ENCODE peak calls at places on chromosomes 4 and X, in eight cellular contexts. C, U, V, K, O, M, B and H are unnamed samples.

GRCh38 chr4:83664071-83664470 is 128.2 kb downstream of the GPAT3 start:
- DNase-seq in C (no peak), B (no peak), K (no peak), M (no peak), O (no peak), U (no peak), V (no peak), H (no peak)

GRCh38 chr4:96603635-96604034 is 763.7 kb downstream of the PDHA2 start:
- DNase-seq in V (no peak), B (no peak), O (no peak), M (peak; percentile 15), C (no peak), K (no peak), U (no peak), H (no peak)

GRCh38 chrX:264634-265455 is 16.3 kb upstream of the PLCXD1 start:
- DNase-seq in V (peak; percentile 46), O (no peak), U (peak; percentile 3), C (no peak), B (peak; percentile 35), K (peak; percentile 3), M (no peak), H (no peak)

GRCh38 chr4:87117051-87117729 is 103.2 kb downstream of the KLHL8 start:
- DNase-seq in K (no peak), V (no peak), C (no peak), B (no peak), U (no peak), M (no peak), O (no peak), H (no peak)

GRCh38 chr4:75671802-75672421 is 1.3 kb downstream of the G3BP2 start:
- DNase-seq in V (no peak), M (no peak), K (no peak), U (no peak), B (no peak), O (no peak), C (no peak), H (no peak)

GRCh38 chrX:13868481-13869040 is 51.7 kb upstream of the GPM6B start:
- DNase-seq in K (no peak), B (no peak), V (no peak), O (no peak), U (no peak), M (no peak), C (no peak), H (no peak)

GRCh38 chrX:134601240-134601639 is 57.0 kb downstream of the PLAC1 start:
- DNase-seq in O (no peak), B (no peak), M (no peak), C (no peak), K (no peak), U (no peak), V (no peak), H (no peak)

GRCh38 chr4:151173751-151174325 is 74.4 kb downstream of the RPS3A start:
- DNase-seq in C (peak; percentile 22), O (no peak), U (peak; percentile 55), K (peak; percentile 89), B (no peak), V (no peak), M (no peak), H (no peak)

GRCh38 chrX:28586891-28587635 is at the start of gene IL1RAPL1:
- DNase-seq in K (no peak), M (no peak), U (no peak), B (no peak), V (no peak), C (no peak), O (no peak), H (peak; percentile 1)

GRCh38 chrX:136754641-136755040 is 26.1 kb downstream of the ARHGEF6 start:
- DNase-seq in B (no peak), C (no peak), U (peak; percentile 83), O (no peak), V (no peak), K (peak; percentile 64), M (no peak), H (peak; percentile 88)

GRCh38 chr4:64105903-64106302 is 303.3 kb downstream of the TECRL start:
- DNase-seq in B (no peak), M (no peak), C (no peak), U (no peak), V (no peak), K (no peak), O (no peak), H (no peak)

GRCh38 chrX:146481735-146482134 is 327.8 kb upstream of the CXorf51B start:
- DNase-seq in U (no peak), K (no peak), B (no peak), O (no peak), V (no peak), M (no peak), C (no peak), H (no peak)

GRCh38 chr4:42641696-42642095 is 15.2 kb downstream of the ATP8A1 start:
- DNase-seq in O (no peak), K (no peak), C (no peak), V (no peak), U (no peak), M (no peak), B (no peak), H (no peak)

GRCh38 chr4:42638993-42639392 is 17.9 kb downstream of the ATP8A1 start:
- DNase-seq in B (no peak), O (no peak), V (no peak), U (no peak), C (no peak), K (no peak), M (no peak), H (no peak)

GRCh38 chr4:42641155-42641554 is 15.8 kb downstream of the ATP8A1 start:
- DNase-seq in B (no peak), O (no peak), K (no peak), M (no peak), V (no peak), U (no peak), C (no peak), H (no peak)

GRCh38 chr4:42642136-42642797 is 14.6 kb downstream of the ATP8A1 start:
- DNase-seq in O (no peak), K (no peak), V (no peak), M (no peak), U (no peak), C (no peak), B (no peak), H (no peak)

DNA sequence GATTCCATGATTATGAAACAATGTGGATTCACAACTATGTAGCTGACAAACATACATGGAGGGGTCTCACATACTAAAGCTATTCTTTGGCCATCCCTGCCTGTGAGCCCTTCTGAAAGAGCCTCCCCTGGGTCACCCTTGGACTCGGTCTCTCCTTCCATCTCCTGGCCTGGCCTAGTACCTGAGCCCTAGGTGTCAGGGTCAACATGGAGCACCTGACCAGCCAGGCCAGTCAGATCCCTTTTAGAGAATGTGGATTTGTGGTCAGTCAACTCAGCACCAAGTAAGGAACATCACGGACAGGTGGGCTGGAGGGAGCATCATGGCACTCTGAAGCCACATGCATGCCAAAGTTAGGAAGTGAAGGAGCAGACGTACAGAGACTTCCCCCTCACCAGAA is 16.3 kb downstream of the ATP8A1 start:
- DNase-seq in V (no peak), U (no peak), M (no peak), C (no peak), O (no peak), K (no peak), B (no peak), H (no peak)
- H3K4me1 ChIP-seq in V (peaks cover 28% of the 10 kb centered on the region), U (peaks cover 84% of the 10 kb centered on the region), M (peaks cover 20% of the 10 kb centered on the region), C (peaks cover 4% of the 10 kb centered on the region), O (no peaks in the 10 kb centered on the region), K (no peaks in the 10 kb centered on the region), B (peaks cover 42% of the 10 kb centered on the region), H (no peaks in the 10 kb centered on the region)

GRCh38 chrX:40172169-40172979 is 74.6 kb upstream of the BCOR start:
- DNase-seq in O (no peak), U (peak; percentile 84), C (peak; percentile 64), M (no peak), B (peak; percentile 80), K (peak; percentile 88), V (peak; percentile 85), H (no peak)
- H3K4me1 ChIP-seq in O (peaks cover 38% of the 10 kb centered on the region), U (peaks cover 25% of the 10 kb centered on the region), C (peaks cover 34% of the 10 kb centered on the region), M (peaks cover 43% of the 10 kb centered on the region), B (peaks cover 42% of the 10 kb centered on the region), K (no peaks in the 10 kb centered on the region), V (peaks cover 20% of the 10 kb centered on the region), H (peaks cover 4% of the 10 kb centered on the region)

GRCh38 chr4:8278421-8279287 is 9.1 kb downstream of the HTRA3 start:
- DNase-seq in U (peak; percentile 65), M (no peak), K (peak; percentile 85), C (no peak), V (peak; percentile 53), O (no peak), B (no peak), H (no peak)

GRCh38 chr4:8275511-8275910 is 6.0 kb downstream of the HTRA3 start:
- DNase-seq in V (no peak), O (no peak), B (no peak), M (no peak), C (no peak), K (no peak), U (peak; percentile 60), H (no peak)

GRCh38 chr4:8278009-8278395 is 8.4 kb downstream of the HTRA3 start:
- DNase-seq in M (no peak), O (no peak), B (no peak), V (peak; percentile 57), K (peak; percentile 79), C (no peak), U (peak; percentile 64), H (no peak)

GRCh38 chr4:8276358-8277240 is 7.0 kb downstream of the HTRA3 start:
- DNase-seq in B (no peak), K (peak; percentile 87), O (no peak), V (peak; percentile 80), C (no peak), M (no peak), U (peak; percentile 90), H (no peak)

DNA sequence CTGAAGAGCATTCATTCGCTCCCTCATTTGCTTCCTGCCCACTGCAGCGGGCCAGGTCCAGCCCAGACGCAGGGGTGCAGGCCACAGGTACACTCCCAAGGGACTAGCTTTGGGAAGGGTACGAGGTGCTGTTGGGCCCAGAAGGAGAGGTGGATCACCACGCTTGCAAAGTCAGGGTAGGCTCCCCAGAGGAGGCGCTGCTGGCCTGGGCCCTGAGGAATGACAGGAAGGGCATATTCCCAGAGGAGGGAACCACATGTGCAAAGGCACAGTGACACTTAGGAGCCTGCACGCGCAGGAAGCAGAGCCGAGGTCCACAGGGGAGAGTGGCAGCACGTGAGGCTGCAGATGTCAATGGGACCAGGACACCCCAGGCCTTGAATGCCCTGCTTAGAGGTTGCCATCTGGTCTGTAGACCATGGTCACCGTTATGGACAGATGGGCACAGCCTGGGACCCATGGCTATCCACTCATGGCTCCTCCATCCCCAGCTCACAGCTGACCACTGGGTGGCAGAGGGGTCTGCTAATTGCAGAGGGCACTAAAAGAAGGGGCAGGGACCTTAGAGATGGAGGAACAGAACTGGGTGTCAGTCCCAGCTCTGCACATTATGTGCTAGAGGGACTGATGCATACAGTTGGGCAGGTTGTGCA is 7.9 kb downstream of the HTRA3 start:
- DNase-seq in K (peak; percentile 64), U (peak; percentile 58), O (no peak), V (peak; percentile 53), B (no peak), M (no peak), C (no peak), H (no peak)
- H3K4me1 ChIP-seq in K (no peaks in the 10 kb centered on the region), U (peaks cover 54% of the 10 kb centered on the region), O (no peaks in the 10 kb centered on the region), V (peaks cover 28% of the 10 kb centered on the region), B (peaks cover 44% of the 10 kb centered on the region), M (peaks cover 35% of the 10 kb centered on the region), C (no peaks in the 10 kb centered on the region), H (peaks cover 18% of the 10 kb centered on the region)

DNA sequence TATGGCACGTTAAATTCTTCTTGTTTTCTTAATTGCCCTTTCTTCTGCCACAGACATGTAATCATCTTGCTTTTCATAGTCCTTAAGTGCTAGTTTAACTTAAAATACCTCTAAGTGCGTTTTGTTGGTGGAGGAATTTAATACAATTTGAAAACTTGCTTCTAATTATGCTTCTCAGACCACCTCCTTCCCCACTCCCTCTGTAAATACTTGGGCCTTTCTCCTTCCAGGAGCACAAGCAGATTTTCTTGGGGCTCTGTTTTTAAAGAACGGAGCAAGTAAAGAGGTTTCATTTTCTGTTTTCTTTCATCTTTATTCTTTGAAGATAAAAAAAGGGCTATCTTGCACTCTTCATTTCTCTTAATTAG is 559 bp upstream of the PCDH18 start:
- DNase-seq in O (no peak), B (no peak), V (no peak), M (no peak), U (no peak), K (no peak), C (no peak), H (no peak)
- H3K4me1 ChIP-seq in O (no peaks in the 10 kb centered on the region), B (no peaks in the 10 kb centered on the region), V (no peaks in the 10 kb centered on the region), M (peaks cover 26% of the 10 kb centered on the region), U (peaks cover 4% of the 10 kb centered on the region), K (no peaks in the 10 kb centered on the region), C (peaks cover 7% of the 10 kb centered on the region), H (peaks cover 3% of the 10 kb centered on the region)